ENCODE peak calls at places on chromosomes 11 and 22, in eight cellular contexts. B, Z, D, E, I, P, K and G are unnamed samples.

GRCh38 chr11:130381317-130381716 is 47.1 kb downstream of the ADAMTS8 start:
- DNase-seq in K (peak; percentile 8), E (no peak), P (peak; percentile 17), I (no peak), D (no peak), B (no peak), Z (no peak), G (peak; percentile 12)

GRCh38 chr11:67592880-67593624 is 9.4 kb downstream of the GSTP1 start:
- DNase-seq in K (no peak), D (no peak), P (no peak), Z (no peak), I (no peak), E (no peak), B (no peak), G (no peak)

GRCh38 chr22:26550498-26551033 is 38.3 kb upstream of the TFIP11 start:
- DNase-seq in D (no peak), Z (peak; percentile 99), B (no peak), K (peak; percentile 28), I (peak; percentile 92), P (peak; percentile 83), E (no peak), G (peak; percentile 74)

GRCh38 chr22:22235564-22235963 is 9.0 kb upstream of the VPREB1 start:
- DNase-seq in B (peak; percentile 22), I (peak; percentile 16), D (peak; percentile 46), P (peak; percentile 29), Z (no peak), K (no peak), E (peak; percentile 81), G (peak; percentile 35)

GRCh38 chr11:122661182-122661945 is 5.8 kb downstream of the UBASH3B start:
- DNase-seq in I (no peak), P (no peak), E (no peak), K (peak; percentile 54), Z (no peak), D (peak; percentile 21), B (no peak), G (peak; percentile 58)

GRCh38 chr11:17350455-17351170 is 987 bp upstream of the NCR3LG1 start:
- DNase-seq in I (no peak), E (no peak), Z (no peak), P (no peak), K (no peak), B (no peak), D (no peak), G (no peak)

GRCh38 chr11:7911011-7911410 is 20.1 kb downstream of the OR10A6 start:
- DNase-seq in P (no peak), D (no peak), E (no peak), I (no peak), Z (no peak), B (no peak), K (no peak), G (no peak)

GRCh38 chr11:6681949-6682348 is 1.2 kb downstream of the MRPL17 start:
- DNase-seq in I (peak; percentile 56), Z (no peak), K (no peak), P (peak; percentile 46), B (no peak), D (peak; percentile 8), E (no peak), G (no peak)

GRCh38 chr22:38236786-38237185 is 35.0 kb downstream of the MAFF start:
- DNase-seq in B (no peak), Z (no peak), I (no peak), E (no peak), P (no peak), K (no peak), D (no peak), G (no peak)

GRCh38 chr11:76209671-76209955 is 3.3 kb upstream of the WNT11 start:
- DNase-seq in I (no peak), E (no peak), P (no peak), K (no peak), D (peak; percentile 58), B (no peak), Z (no peak), G (no peak)

GRCh38 chr11:83865636-83866461 is 579.7 kb upstream of the CCDC90B start:
- DNase-seq in I (no peak), B (no peak), Z (no peak), P (peak; percentile 16), K (no peak), D (no peak), E (no peak), G (peak; percentile 68)

GRCh38 chr22:28986366-28986765 is 75.3 kb downstream of the C22orf31 start:
- DNase-seq in D (no peak), P (peak; percentile 78), K (no peak), E (no peak), Z (no peak), I (no peak), B (no peak), G (no peak)

GRCh38 chr11:63711838-63712237 is 30.5 kb downstream of the RTN3 start:
- DNase-seq in Z (no peak), P (no peak), K (no peak), B (no peak), E (no peak), D (no peak), I (no peak), G (no peak)

GRCh38 chr22:37636186-37636948 is 3.1 kb upstream of the SH3BP1 start:
- DNase-seq in B (no peak), I (peak; percentile 97), P (peak; percentile 84), D (no peak), K (peak; percentile 28), E (no peak), Z (no peak), G (no peak)

GRCh38 chr11:117442869-117443239 is 115.2 kb downstream of the CEP164 start:
- DNase-seq in D (no peak), K (no peak), B (no peak), Z (no peak), E (no peak), I (no peak), P (no peak), G (no peak)

GRCh38 chr22:33326540-33327295 is 268.5 kb upstream of the SYN3 start:
- DNase-seq in D (no peak), Z (no peak), K (no peak), I (no peak), E (no peak), P (no peak), B (no peak), G (no peak)

GRCh38 chr11:15075162-15075526 is 1.8 kb downstream of the CALCB start:
- DNase-seq in P (no peak), E (no peak), I (no peak), Z (no peak), B (no peak), K (no peak), D (no peak), G (no peak)

GRCh38 chr11:69249641-69250502 is 44.1 kb upstream of the MYEOV start:
- DNase-seq in D (no peak), E (no peak), Z (no peak), P (peak; percentile 60), K (peak; percentile 95), I (peak; percentile 6), B (no peak), G (peak; percentile 11)

GRCh38 chr22:39685336-39686177 is 115.0 kb downstream of the CACNA1I start:
- DNase-seq in D (no peak), B (no peak), K (no peak), Z (no peak), I (no peak), E (no peak), P (no peak), G (no peak)

GRCh38 chr11:44595964-44596381 is 30.5 kb downstream of the CD82 start:
- DNase-seq in B (peak; percentile 20), Z (no peak), K (no peak), P (peak; percentile 46), D (no peak), I (peak; percentile 37), E (peak; percentile 68), G (no peak)

GRCh38 chr11:64358536-64358906 is 441 bp upstream of the RPS6KA4 start:
- DNase-seq in I (no peak), Z (no peak), E (no peak), K (no peak), B (no peak), D (no peak), P (no peak), G (no peak)

GRCh38 chr11:59857444-59858434 is 8.5 kb downstream of the TCN1 start:
- DNase-seq in B (peak; percentile 75), E (no peak), K (peak; percentile 50), P (no peak), D (no peak), Z (no peak), I (peak; percentile 1), G (peak; percentile 86)

GRCh38 chr11:61736310-61736709 is 16.1 kb upstream of the MYRF start:
- DNase-seq in P (no peak), D (no peak), K (peak; percentile 45), I (no peak), E (no peak), Z (no peak), B (no peak), G (peak; percentile 47)

GRCh38 chr11:64720640-64721358 is 2.2 kb downstream of the NRXN2 start:
- DNase-seq in P (no peak), K (no peak), Z (no peak), D (no peak), B (no peak), E (no peak), I (no peak), G (no peak)

GRCh38 chr22:43795320-43795719 is 16.8 kb downstream of the EFCAB6 start:
- DNase-seq in D (no peak), E (no peak), B (no peak), K (no peak), Z (no peak), I (no peak), P (no peak), G (no peak)

GRCh38 chr11:69319255-69320106 is 25.5 kb downstream of the MYEOV start:
- DNase-seq in D (no peak), Z (no peak), K (no peak), P (no peak), B (no peak), I (no peak), E (peak; percentile 31), G (no peak)

GRCh38 chr22:29268511-29269229 is 602 bp downstream of the EWSR1 start:
- DNase-seq in E (no peak), P (peak; percentile 86), D (peak; percentile 62), K (no peak), Z (no peak), B (peak; percentile 58), I (peak; percentile 59), G (peak; percentile 55)

GRCh38 chr11:117621226-117621625 is 175.8 kb downstream of the DSCAML1 start:
- DNase-seq in E (peak; percentile 57), I (peak; percentile 6), Z (no peak), D (no peak), B (peak; percentile 15), P (peak; percentile 17), K (no peak), G (no peak)

GRCh38 chr22:38700271-38700788 is 413 bp downstream of the JOSD1 start:
- DNase-seq in B (no peak), D (peak; percentile 83), P (peak; percentile 78), Z (no peak), I (no peak), K (no peak), E (no peak), G (no peak)

GRCh38 chr22:45425101-45425500 is 11.6 kb downstream of the RIBC2 start:
- DNase-seq in I (peak; percentile 5), E (peak; percentile 12), P (peak; percentile 22), D (no peak), Z (no peak), B (no peak), K (no peak), G (no peak)

GRCh38 chr11:126815111-126815510 is 185.5 kb downstream of the KIRREL3 start:
- DNase-seq in K (no peak), I (peak; percentile 28), Z (no peak), D (no peak), E (no peak), P (no peak), B (no peak), G (peak; percentile 60)

GRCh38 chr22:50612715-50613221 is 12.2 kb downstream of the MAPK8IP2 start:
- DNase-seq in D (no peak), Z (no peak), I (no peak), B (no peak), E (no peak), P (no peak), K (no peak), G (no peak)

GRCh38 chr11:64844330-64845124 is at the start of gene CDC42BPG:
- DNase-seq in E (peak; percentile 87), D (peak; percentile 78), K (peak; percentile 85), P (peak; percentile 70), I (peak; percentile 58), Z (no peak), B (peak; percentile 57), G (peak; percentile 81)

GRCh38 chr22:40449676-40450035 is 79.3 kb downstream of the SGSM3 start:
- DNase-seq in I (peak; percentile 60), P (peak; percentile 78), K (no peak), E (no peak), B (no peak), D (no peak), Z (peak; percentile 48), G (no peak)